ENCODE peak calls at places on chromosomes 12 and 14, in six cellular contexts. J is fibroblast of lung; Y is GM12878; V is CD8-positive, alpha-beta T cell; N is heart left ventricle; E is colonic mucosa. K is an unnamed sample. For H3K9me3 and H3K4me1, the result is how much of the 10 kb centered on the place peaks cover.

GRCh38 chr12:23816394-23816851 is 133.0 kb downstream of the SOX5 start:
- DNase-seq in J (no peak), V (no peak), E (no peak), Y (no peak), N (no peak), K (no peak)

GRCh38 chr14:63647696-63648410 is 6.2 kb upstream of the WDR89 start:
- DNase-seq in J (no peak), V (no peak), Y (no peak), N (no peak), E (no peak), K (no peak)

GRCh38 chr14:66568220-66568619 is 60.3 kb downstream of the GPHN start:
- DNase-seq in E (no peak), Y (no peak), J (peak), V (no peak), N (no peak), K (no peak)

GRCh38 chr14:79856357-79856756 is 354.9 kb downstream of the DIO2 start:
- DNase-seq in N (no peak), V (no peak), J (no peak), Y (no peak), E (no peak), K (no peak)

GRCh38 chr12:109277899-109278762 is 31.0 kb downstream of the FOXN4 start:
- DNase-seq in V (no peak), Y (no peak), N (no peak), J (peak), E (peak), K (no peak)

GRCh38 chr14:24074625-24075484 is 3.5 kb downstream of the CPNE6 start:
- DNase-seq in E (no peak), N (no peak), V (no peak), J (no peak), Y (no peak), K (no peak)

GRCh38 chr12:85632390-85632789 is 203.8 kb downstream of the RASSF9 start:
- DNase-seq in Y (no peak), V (no peak), E (no peak), N (no peak), J (peak), K (no peak)

GRCh38 chr14:32400480-32400879 is 71.4 kb downstream of the AKAP6 start:
- DNase-seq in J (no peak), V (no peak), Y (no peak), N (no peak), E (no peak), K (no peak)

GRCh38 chr12:110122929-110123328 is 1.2 kb upstream of the IFT81 start:
- DNase-seq in J (no peak), V (no peak), E (no peak), Y (no peak), N (no peak), K (no peak)

GRCh38 chr14:65993103-65993502 is 493.1 kb upstream of the CCDC196 start:
- DNase-seq in E (no peak), N (no peak), Y (no peak), J (no peak), V (no peak), K (no peak)

GRCh38 chr14:88535149-88535548 is 19.7 kb downstream of the PTPN21 start:
- DNase-seq in Y (no peak), J (no peak), E (peak), V (no peak), N (no peak), K (no peak)

GRCh38 chr14:56422703-56423213 is 156.8 kb upstream of the TMEM260 start:
- DNase-seq in V (no peak), N (peak), Y (no peak), J (peak), E (peak), K (peak)

GRCh38 chr12:78406776-78407335 is 457.7 kb upstream of the SYT1 start:
- DNase-seq in E (no peak), Y (peak), N (no peak), J (peak), V (no peak), K (no peak)

GRCh38 chr12:21828111-21828775 is 53.7 kb upstream of the KCNJ8 start:
- DNase-seq in V (no peak), J (peak), Y (no peak), E (no peak), N (no peak), K (no peak)

GRCh38 chr12:8677362-8677761 is 14.7 kb upstream of the MFAP5 start:
- DNase-seq in N (no peak), J (no peak), Y (no peak), E (no peak), V (no peak), K (no peak)

GRCh38 chr12:1204581-1205121 is 213.6 kb downstream of the ERC1 start:
- DNase-seq in J (peak), V (no peak), E (no peak), N (no peak), Y (peak), K (no peak)

GRCh38 chr12:60494249-60494648 is 898.4 kb downstream of the SLC16A7 start:
- DNase-seq in Y (no peak), E (no peak), N (no peak), J (peak), V (no peak), K (no peak)

GRCh38 chr12:108804361-108804949 is 52.9 kb downstream of the SSH1 start:
- DNase-seq in N (peak), V (no peak), E (peak), Y (no peak), J (peak), K (peak)

GRCh38 chr14:31411218-31411727 is 9.1 kb downstream of the HEATR5A start:
- DNase-seq in Y (no peak), E (no peak), J (peak), N (no peak), V (no peak), K (no peak)

GRCh38 chr12:86261142-86261541 is 5.0 kb upstream of the MGAT4C start:
- DNase-seq in V (no peak), J (peak), E (no peak), Y (no peak), N (no peak), K (no peak)

GRCh38 chr14:70317969-70318634 is 41.4 kb downstream of the COX16 start:
- DNase-seq in Y (peak), E (peak), V (no peak), N (no peak), J (peak), K (no peak)

GRCh38 chr12:1246637-1247036 is 255.6 kb downstream of the ERC1 start:
- DNase-seq in E (no peak), Y (no peak), J (peak), V (no peak), N (no peak), K (no peak)

GRCh38 chr12:126404293-126404851 is 1339.1 kb downstream of the AACS start:
- DNase-seq in N (no peak), E (no peak), V (no peak), Y (no peak), J (no peak), K (no peak)

GRCh38 chr14:24876009-24876690 is 173.8 kb downstream of the STXBP6 start:
- DNase-seq in V (no peak), E (no peak), N (peak), J (no peak), Y (no peak), K (no peak)

GRCh38 chr12:49041881-49042484 is 18.6 kb downstream of the KMT2D start:
- DNase-seq in J (no peak), N (no peak), E (no peak), Y (no peak), V (no peak), K (peak)

GRCh38 chr14:98582276-98582675 is 689.7 kb downstream of the BCL11B start:
- DNase-seq in J (no peak), Y (no peak), V (no peak), E (no peak), N (no peak), K (no peak)

GRCh38 chr12:13835657-13836056 is 145.7 kb downstream of the GRIN2B start:
- DNase-seq in Y (no peak), N (no peak), J (no peak), E (no peak), V (no peak), K (no peak)

DNA sequence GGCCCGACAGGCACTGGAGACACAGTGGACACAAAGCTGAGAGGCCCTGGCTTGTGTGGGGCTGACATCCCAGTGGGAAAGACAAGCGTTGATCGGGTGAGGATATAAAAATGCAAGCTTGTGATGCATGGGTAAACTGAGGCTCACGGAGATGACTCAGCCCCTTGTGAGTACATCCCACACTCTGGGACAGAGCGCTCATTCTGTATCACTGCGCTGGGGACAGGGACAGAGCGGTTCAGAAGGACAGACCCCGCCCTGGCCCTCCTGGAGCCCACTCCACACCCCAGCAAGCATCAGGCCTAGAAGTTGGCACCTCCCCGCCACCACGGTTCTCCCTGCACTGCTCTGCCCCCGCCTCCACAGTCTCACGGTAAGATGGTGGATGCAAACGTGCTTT is 156.3 kb downstream of the PIWIL1 start:
- DNase-seq in Y (no peak), V (no peak), E (no peak), N (no peak), J (no peak), K (no peak)
- H3K9me3 ChIP-seq in Y (under half), V (under half), E (under half), N (under half), J (under half), K (under half)

DNA sequence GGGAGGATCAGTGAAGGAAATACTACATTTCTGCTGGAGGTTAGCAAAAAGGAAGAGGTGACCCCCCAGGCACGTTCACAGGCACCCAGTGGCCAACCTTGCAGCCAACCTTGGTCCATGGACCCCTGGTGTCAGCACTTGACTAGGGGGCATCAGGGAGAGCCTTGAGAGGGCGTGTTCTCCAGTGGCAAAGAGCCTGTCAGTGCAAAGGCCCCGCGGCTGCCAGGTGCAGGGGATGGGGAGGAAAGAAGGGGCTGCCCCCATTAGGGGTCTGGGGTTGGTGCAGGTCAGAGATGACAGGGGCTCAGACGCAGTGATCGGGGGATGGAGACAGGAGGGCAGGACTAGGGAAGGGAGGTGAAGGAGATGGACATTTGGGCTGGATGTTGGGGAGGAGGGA is 22.7 kb upstream of the ULK1 start:
- DNase-seq in E (no peak), N (no peak), Y (no peak), V (no peak), J (no peak), K (no peak)
- H3K27ac ChIP-seq in E (no peak), N (no peak), Y (no peak), V (no peak), J (no peak), K (no peak)

DNA sequence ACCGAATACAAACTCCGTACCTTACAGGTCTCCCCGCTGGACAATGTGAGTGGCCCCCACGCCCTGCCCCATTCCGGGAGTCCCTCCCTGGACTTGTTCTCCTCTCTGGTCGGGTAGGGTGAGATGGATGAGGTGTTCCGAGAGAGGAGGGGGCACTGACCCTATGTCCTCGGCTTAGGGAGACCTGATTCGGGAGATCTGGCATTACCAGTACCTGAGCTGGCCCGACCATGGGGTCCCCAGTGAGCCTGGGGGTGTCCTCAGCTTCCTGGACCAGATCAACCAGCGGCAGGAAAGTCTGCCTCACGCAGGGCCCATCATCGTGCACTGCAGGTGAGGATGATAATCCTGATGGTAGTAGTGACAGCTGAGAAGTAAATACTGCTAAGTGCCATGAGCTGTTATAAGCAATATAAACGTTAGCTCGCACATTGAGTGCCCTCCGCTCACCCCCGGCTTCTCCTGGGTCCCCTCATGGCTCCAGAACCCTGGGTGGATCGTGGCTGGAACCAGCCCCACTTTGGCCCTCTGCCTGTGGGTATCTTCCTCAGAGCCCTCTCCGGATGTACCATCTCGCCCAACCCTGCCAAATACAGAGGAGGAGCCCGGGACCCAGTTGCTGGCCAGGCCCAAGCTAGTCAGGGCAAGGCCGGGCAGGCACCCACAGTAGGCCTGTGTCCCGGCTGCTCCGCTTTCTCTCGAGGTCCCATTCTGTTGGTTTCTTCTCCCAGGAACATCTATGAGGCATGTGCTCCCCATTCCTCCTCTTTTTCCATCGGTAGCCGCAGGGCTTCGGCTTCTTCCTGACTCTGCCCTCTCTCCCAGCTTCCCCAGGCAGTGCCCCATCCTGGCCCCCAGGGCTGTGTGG is 6.8 kb downstream of the PTPN6 start:
- DNase-seq in V (no peak), E (no peak), J (no peak), N (no peak), Y (no peak), K (no peak)
- H3K4me1 ChIP-seq in V (half or more), E (under half), J (under half), N (half or more), Y (half or more), K (under half)

GRCh38 chr14:28931999-28932398 is 165.4 kb downstream of the FOXG1 start:
- DNase-seq in Y (no peak), V (no peak), J (no peak), E (no peak), N (no peak), K (no peak)

DNA sequence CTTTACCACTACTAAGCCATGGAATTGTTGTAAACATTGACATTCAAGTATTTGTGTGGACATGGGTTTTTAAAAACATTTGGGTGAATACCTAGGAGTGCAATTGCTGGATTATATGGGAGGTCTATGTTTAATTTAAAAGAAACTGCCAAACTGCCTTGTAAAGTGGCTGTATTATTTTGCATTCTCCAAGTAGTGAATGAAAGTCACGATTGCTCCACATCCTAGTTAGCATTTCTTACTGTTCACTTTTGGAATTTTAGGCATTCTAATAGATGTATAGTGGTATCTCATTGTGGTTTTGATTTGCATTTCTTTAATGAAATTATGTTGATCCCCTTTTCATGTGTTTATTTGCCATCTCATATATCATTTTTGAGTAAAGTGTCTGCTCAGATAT is 159.5 kb downstream of the FOXG1 start:
- DNase-seq in E (no peak), V (no peak), N (no peak), Y (no peak), J (no peak), K (no peak)
- H3K9me3 ChIP-seq in E (under half), V (under half), N (under half), Y (under half), J (under half), K (under half)

DNA sequence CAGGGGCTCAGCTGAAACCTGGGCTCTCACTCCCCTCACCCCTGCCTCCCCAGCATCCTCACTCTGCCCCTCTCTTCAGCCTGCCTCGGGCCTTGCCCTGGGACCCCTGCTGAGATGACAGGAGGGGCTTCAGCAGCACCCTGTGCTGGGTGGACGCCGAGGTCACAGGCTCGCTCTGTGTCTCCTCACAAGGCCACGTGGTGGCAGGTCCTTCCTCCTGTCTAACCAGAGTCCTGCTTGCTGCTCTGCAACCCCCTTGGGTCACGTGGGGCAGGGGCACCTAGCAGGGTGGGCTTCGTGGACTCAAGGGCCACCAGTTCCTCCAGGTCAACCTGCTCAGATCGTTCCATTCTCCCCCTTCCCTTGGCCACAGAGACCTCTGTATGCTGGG is 90.4 kb downstream of the TMEM121 start:
- DNase-seq in N (no peak), E (no peak), Y (no peak), J (no peak), V (no peak), K (peak)
- H3K27ac ChIP-seq in N (no peak), E (no peak), Y (no peak), J (no peak), V (no peak), K (no peak)

DNA sequence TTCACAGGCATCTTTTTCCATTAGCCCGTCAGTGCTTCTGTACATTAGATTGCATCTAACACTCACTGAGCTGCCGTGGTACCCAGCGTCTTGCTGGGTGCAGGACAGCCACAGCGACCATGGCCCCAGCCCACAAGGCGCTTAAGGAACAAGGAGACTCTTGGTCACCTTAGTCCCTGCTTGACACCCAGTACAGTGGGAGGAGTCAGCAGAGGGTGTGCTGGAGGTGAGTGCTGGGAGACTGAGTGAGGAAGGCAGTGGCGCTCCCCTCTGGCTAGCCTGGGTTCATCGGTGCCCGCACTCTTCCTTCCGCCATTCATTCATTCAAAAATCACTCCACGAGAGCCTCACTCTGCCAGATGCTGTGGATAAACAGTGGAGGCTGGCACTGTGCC is 21.8 kb downstream of the FBLN5 start:
- DNase-seq in J (no peak), Y (no peak), V (no peak), E (no peak), N (no peak), K (peak)
- H3K4me1 ChIP-seq in J (under half), Y (under half), V (under half), E (under half), N (half or more), K (under half)